ENCODE peak calls at places on chromosomes 2 and 18, in four cellular contexts. Q, V, Y and U are unnamed samples.

GRCh38 chr2:3183766-3184165 is 193.9 kb downstream of the EIPR1 start:
- DNase-seq in Q (no peak), V (no peak), Y (no peak), U (no peak)

GRCh38 chr18:55549474-55550104 is 38.4 kb downstream of the TCF4 start:
- DNase-seq in Q (peak; percentile 39), V (no peak), Y (no peak), U (no peak)

GRCh38 chr18:38297910-38298309 is 732.3 kb upstream of the CELF4 start:
- DNase-seq in Q (no peak), V (no peak), Y (no peak), U (no peak)

GRCh38 chr2:144477281-144477942 is 42.5 kb downstream of the ZEB2 start:
- DNase-seq in Q (no peak), V (no peak), Y (no peak), U (no peak)

GRCh38 chr2:42045956-42046748 is 1.7 kb upstream of the PKDCC start:
- DNase-seq in Q (peak; percentile 32), V (no peak), Y (no peak), U (no peak)

GRCh38 chr18:48913723-48914122 is 37.0 kb downstream of the SMAD7 start:
- DNase-seq in Q (peak; percentile 50), V (no peak), Y (no peak), U (no peak)

GRCh38 chr2:241970711-241971110 is 101.2 kb downstream of the RTP5 start:
- DNase-seq in Q (no peak), V (no peak), Y (no peak), U (no peak)

GRCh38 chr18:71045331-71046065 is 756.7 kb downstream of the SOCS6 start:
- DNase-seq in Q (no peak), V (no peak), Y (no peak), U (no peak)

GRCh38 chr2:26534098-26534864 is 56.4 kb upstream of the OTOF start:
- DNase-seq in Q (no peak), V (no peak), Y (no peak), U (no peak)

GRCh38 chr2:3284657-3285630 is 92.7 kb downstream of the EIPR1 start:
- DNase-seq in Q (no peak), V (no peak), Y (no peak), U (no peak)

GRCh38 chr2:45033331-45033730 is 24.1 kb upstream of the SIX2 start:
- DNase-seq in Q (no peak), V (no peak), Y (no peak), U (no peak)

GRCh38 chr2:6824962-6825361 is 40.7 kb downstream of the CMPK2 start:
- DNase-seq in Q (no peak), V (no peak), Y (no peak), U (no peak)

GRCh38 chr2:177572236-177572671 is 179.7 kb downstream of the AGPS start:
- DNase-seq in Q (no peak), V (no peak), Y (no peak), U (no peak)

GRCh38 chr2:30514134-30514860 is 67.3 kb downstream of the LCLAT1 start:
- DNase-seq in Q (no peak), V (no peak), Y (no peak), U (no peak)

GRCh38 chr2:53877556-53877955 is 17.8 kb upstream of the GPR75 start:
- DNase-seq in Q (no peak), V (no peak), Y (no peak), U (no peak)

GRCh38 chr2:150483532-150483931 is 3.9 kb downstream of the RND3 start:
- DNase-seq in Q (no peak), V (no peak), Y (no peak), U (no peak)

GRCh38 chr18:9177047-9177446 is 40.5 kb downstream of the ANKRD12 start:
- DNase-seq in Q (no peak), V (no peak), Y (no peak), U (no peak)

GRCh38 chr2:161112885-161113284 is 47.3 kb upstream of the TANK start:
- DNase-seq in Q (no peak), V (no peak), Y (no peak), U (no peak)

GRCh38 chr2:241190291-241190981 is 2.0 kb downstream of the ANO7 start:
- DNase-seq in Q (no peak), V (no peak), Y (no peak), U (no peak)

GRCh38 chr18:26925313-26925712 is 59.8 kb upstream of the AQP4 start:
- DNase-seq in Q (no peak), V (no peak), Y (no peak), U (no peak)

GRCh38 chr2:28101123-28101522 is 210.6 kb downstream of the BABAM2 start:
- DNase-seq in Q (no peak), V (no peak), Y (no peak), U (no peak)

GRCh38 chr2:161312996-161313395 is 4.8 kb downstream of the PSMD14 start:
- DNase-seq in Q (no peak), V (no peak), Y (no peak), U (no peak)

GRCh38 chr2:20622731-20623130 is 28.2 kb downstream of the HS1BP3 start:
- DNase-seq in Q (no peak), V (no peak), Y (no peak), U (no peak)

GRCh38 chr2:167842047-167842446 is 405.3 kb downstream of the STK39 start:
- DNase-seq in Q (no peak), V (no peak), Y (no peak), U (no peak)

GRCh38 chr2:55112229-55113016 is 62.2 kb upstream of the RTN4 start:
- DNase-seq in Q (peak; percentile 28), V (no peak), Y (peak; percentile 88), U (no peak)

GRCh38 chr2:32948266-32948665 is 1.5 kb downstream of the LTBP1 start:
- DNase-seq in Q (no peak), V (no peak), Y (no peak), U (no peak)

GRCh38 chr2:80086831-80087230 is 217.7 kb downstream of the LRRTM1 start:
- DNase-seq in Q (no peak), V (no peak), Y (no peak), U (no peak)

GRCh38 chr2:177724398-177725287 is 332.1 kb downstream of the AGPS start:
- DNase-seq in Q (peak; percentile 76), V (no peak), Y (peak; percentile 23), U (peak; percentile 13)

GRCh38 chr2:167293172-167293781 is 405.0 kb downstream of the XIRP2 start:
- DNase-seq in Q (no peak), V (no peak), Y (no peak), U (no peak)

GRCh38 chr2:160666019-160666676 is 172.5 kb upstream of the RBMS1 start:
- DNase-seq in Q (no peak), V (peak; percentile 17), Y (no peak), U (no peak)

GRCh38 chr2:241894056-241894641 is 24.6 kb downstream of the RTP5 start:
- DNase-seq in Q (no peak), V (no peak), Y (no peak), U (no peak)

GRCh38 chr2:188984126-188984525 is 10.0 kb downstream of the COL3A1 start:
- DNase-seq in Q (no peak), V (no peak), Y (no peak), U (no peak)

GRCh38 chr2:135149251-135149650 is 97.2 kb downstream of the RAB3GAP1 start:
- DNase-seq in Q (no peak), V (no peak), Y (no peak), U (no peak)

GRCh38 chr2:83055338-83056010 is 1403.6 kb downstream of the SUCLG1 start:
- DNase-seq in Q (no peak), V (no peak), Y (no peak), U (no peak)
- TF ChIP-seq SPI1 in Q (no peak), V (no peak), Y (no peak), U (no peak)

GRCh38 chr2:121092095-121092494 is 192.9 kb downstream of the TFCP2L1 start:
- DNase-seq in Q (no peak), V (no peak), Y (no peak), U (no peak)

GRCh38 chr2:121095257-121096080 is 189.5 kb downstream of the TFCP2L1 start:
- DNase-seq in Q (peak; percentile 73), V (no peak), Y (peak; percentile 48), U (no peak)

GRCh38 chr2:121094845-121095244 is 190.2 kb downstream of the TFCP2L1 start:
- DNase-seq in Q (no peak), V (no peak), Y (no peak), U (no peak)

GRCh38 chr2:121096611-121097010 is 188.4 kb downstream of the TFCP2L1 start:
- DNase-seq in Q (no peak), V (no peak), Y (no peak), U (no peak)

DNA sequence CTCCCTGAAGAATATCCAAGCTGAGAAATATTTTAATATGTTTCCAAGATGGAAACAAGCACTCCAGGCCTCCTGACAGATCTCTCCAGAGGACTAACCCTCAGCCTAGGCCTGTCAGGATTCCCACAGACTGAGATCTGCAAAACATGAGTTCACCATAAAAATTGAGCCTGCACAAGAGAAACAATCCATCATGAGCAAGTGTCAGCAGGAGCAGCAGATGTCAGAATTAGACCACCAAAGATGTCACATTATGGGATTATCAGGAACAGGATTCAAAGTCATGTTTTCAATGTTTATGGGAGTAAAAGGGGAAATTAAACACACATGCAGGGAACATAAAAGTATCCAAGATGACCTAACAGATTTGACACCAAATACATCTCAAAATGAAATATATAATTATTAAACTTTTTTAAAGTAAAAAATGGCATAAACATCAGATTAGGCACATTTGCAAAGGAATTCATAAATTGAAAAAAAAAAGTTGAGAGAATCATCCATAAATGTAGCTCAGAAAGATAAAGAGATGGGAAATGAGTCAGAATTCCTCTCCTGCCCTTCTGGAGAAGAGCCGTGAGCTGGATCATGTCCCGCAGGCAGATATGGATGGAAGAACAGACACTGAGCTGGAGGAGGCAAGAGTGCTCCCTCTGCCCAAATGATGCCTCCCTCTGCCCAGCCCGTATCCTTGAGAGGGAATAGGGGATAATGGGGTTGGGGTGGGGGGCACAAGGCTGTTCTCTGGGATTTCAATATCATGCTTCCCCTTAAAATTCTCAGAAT is 191.1 kb downstream of the TFCP2L1 start:
- DNase-seq in Q (no peak), V (no peak), Y (no peak), U (no peak)
- TF ChIP-seq SPI1 in Q (no peak), V (no peak), Y (no peak), U (no peak)

DNA sequence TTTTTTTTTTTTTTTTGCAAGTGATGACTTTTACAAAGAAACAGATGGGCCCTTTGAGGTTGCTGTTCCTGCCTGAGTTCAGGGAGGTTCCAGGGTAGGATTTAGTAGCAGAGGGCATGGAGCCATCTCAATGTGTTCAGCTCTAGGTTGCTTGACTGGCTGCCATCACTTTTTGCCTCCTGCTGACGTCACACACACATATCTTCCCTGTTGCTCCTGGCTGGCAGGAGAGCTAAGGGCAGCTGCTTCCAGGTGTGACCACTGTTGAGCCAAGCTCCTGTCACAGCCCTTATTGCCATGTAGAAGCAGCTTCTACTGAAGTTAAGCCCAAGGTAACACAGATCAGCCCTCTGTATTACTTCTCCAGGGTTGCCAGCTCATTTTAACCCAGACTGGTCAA is 394.2 kb upstream of the SPRED2 start:
- DNase-seq in Q (no peak), V (no peak), Y (no peak), U (no peak)
- TF ChIP-seq SPI1 in Q (no peak), V (no peak), Y (no peak), U (no peak)

GRCh38 chr2:157193461-157193860 is 64.0 kb upstream of the GALNT5 start:
- DNase-seq in Q (no peak), V (no peak), Y (no peak), U (no peak)
- TF ChIP-seq SPI1 in Q (no peak), V (no peak), Y (no peak), U (no peak)